ENCODE peak calls at places on chromosome 15, in five cellular contexts. I, G, O, P and K are unnamed samples.
A peak's percentile ranks its signal among the peaks of the same experiment; 100 is the strongest.

GRCh38 chr15:78398076-78398825 is 39.8 kb upstream of the IREB2 start:
- DNase-seq in I (no peak), G (no peak), O (no peak), P (no peak), K (no peak)

GRCh38 chr15:65551183-65551582 is 20.9 kb downstream of the HACD3 start:
- DNase-seq in I (no peak), G (no peak), O (no peak), P (no peak), K (no peak)

GRCh38 chr15:59303641-59304433 is 68.8 kb downstream of the MYO1E start:
- DNase-seq in I (no peak), G (no peak), O (no peak), P (no peak), K (no peak)

GRCh38 chr15:30990036-30990435 is 1.4 kb downstream of the MTMR10 start:
- DNase-seq in I (no peak), G (no peak), O (no peak), P (no peak), K (no peak)

GRCh38 chr15:65339926-65340325 is 35.4 kb downstream of the RNU5B-1 start:
- DNase-seq in I (no peak), G (no peak), O (no peak), P (peak; percentile 60), K (no peak)

GRCh38 chr15:80996247-80996646 is 4.5 kb upstream of the TLNRD1 start:
- DNase-seq in I (no peak), G (no peak), O (no peak), P (no peak), K (no peak)

GRCh38 chr15:75577401-75578205 is 1.5 kb downstream of the PTPN9 start:
- DNase-seq in I (no peak), G (no peak), O (no peak), P (no peak), K (no peak)

GRCh38 chr15:35439291-35439690 is 106.7 kb downstream of the DPH6 start:
- DNase-seq in I (no peak), G (peak; percentile 80), O (no peak), P (no peak), K (no peak)

GRCh38 chr15:45441036-45441435 is 62.7 kb upstream of the GATM start:
- DNase-seq in I (no peak), G (no peak), O (no peak), P (no peak), K (no peak)

GRCh38 chr15:27183182-27183581 is 212.2 kb downstream of the GABRG3 start:
- DNase-seq in I (no peak), G (no peak), O (no peak), P (no peak), K (no peak)

GRCh38 chr15:83206971-83207621 is 527 bp downstream of the HDGFL3 start:
- DNase-seq in I (peak; percentile 51), G (no peak), O (peak; percentile 14), P (peak; percentile 61), K (no peak)

GRCh38 chr15:79673416-79674123 is 223.2 kb downstream of the MTHFS start:
- DNase-seq in I (no peak), G (peak; percentile 27), O (no peak), P (peak; percentile 24), K (no peak)

GRCh38 chr15:63763476-63764123 is 70.1 kb downstream of the HERC1 start:
- DNase-seq in I (no peak), G (no peak), O (no peak), P (no peak), K (peak; percentile 35)

GRCh38 chr15:43094416-43095039 is 11.3 kb downstream of the UBR1 start:
- DNase-seq in I (no peak), G (no peak), O (no peak), P (no peak), K (no peak)

GRCh38 chr15:90037961-90038633 is 37.0 kb downstream of the ZNF710 start:
- DNase-seq in I (no peak), G (no peak), O (no peak), P (no peak), K (peak; percentile 53)

GRCh38 chr15:63354771-63355650 is 26.6 kb downstream of the CA12 start:
- DNase-seq in I (no peak), G (no peak), O (no peak), P (no peak), K (no peak)

GRCh38 chr15:83155937-83156336 is 48.5 kb downstream of the TM6SF1 start:
- DNase-seq in I (no peak), G (no peak), O (no peak), P (peak; percentile 8), K (no peak)

GRCh38 chr15:26686547-26687187 is 86.2 kb downstream of the GABRB3 start:
- DNase-seq in I (no peak), G (no peak), O (no peak), P (no peak), K (no peak)

GRCh38 chr15:53110999-53111398 is 320.9 kb upstream of the ONECUT1 start:
- DNase-seq in I (no peak), G (no peak), O (no peak), P (peak; percentile 32), K (no peak)

GRCh38 chr15:81176291-81176893 is 20.3 kb upstream of the IL16 start:
- DNase-seq in I (no peak), G (no peak), O (no peak), P (no peak), K (no peak)

GRCh38 chr15:51751687-51752683 is 588 bp downstream of the TMOD2 start:
- DNase-seq in I (peak; percentile 36), G (no peak), O (no peak), P (peak; percentile 53), K (no peak)

GRCh38 chr15:26126070-26126469 is 262.9 kb upstream of the ATP10A start:
- DNase-seq in I (no peak), G (no peak), O (no peak), P (no peak), K (no peak)

GRCh38 chr15:85636351-85636750 is 158.4 kb downstream of the KLHL25 start:
- DNase-seq in I (no peak), G (no peak), O (no peak), P (no peak), K (no peak)

GRCh38 chr15:76930831-76931396 is 635 bp upstream of the RCN2 start:
- DNase-seq in I (no peak), G (no peak), O (no peak), P (no peak), K (no peak)

GRCh38 chr15:101181349-101181748 is 70.5 kb downstream of the CHSY1 start:
- DNase-seq in I (no peak), G (no peak), O (no peak), P (no peak), K (no peak)

GRCh38 chr15:25186411-25186810 is 231.6 kb downstream of the SNRPN start:
- DNase-seq in I (no peak), G (no peak), O (no peak), P (no peak), K (no peak)

GRCh38 chr15:36896949-36897348 is 203.4 kb downstream of the MEIS2 start:
- DNase-seq in I (no peak), G (no peak), O (no peak), P (no peak), K (no peak)

GRCh38 chr15:47788685-47789084 is 71.4 kb downstream of the SEMA6D start:
- DNase-seq in I (no peak), G (no peak), O (no peak), P (no peak), K (no peak)

GRCh38 chr15:36506733-36507356 is 72.6 kb upstream of the CDIN1 start:
- DNase-seq in I (no peak), G (no peak), O (no peak), P (no peak), K (no peak)

GRCh38 chr15:90991587-90992285 is 2.6 kb downstream of the PRC1 start:
- DNase-seq in I (no peak), G (no peak), O (no peak), P (no peak), K (no peak)

GRCh38 chr15:60390931-60391501 is 6.8 kb downstream of the ANXA2 start:
- DNase-seq in I (no peak), G (no peak), O (no peak), P (peak; percentile 56), K (no peak)

GRCh38 chr15:90087454-90088154 is 14.7 kb downstream of the IDH2 start:
- DNase-seq in I (no peak), G (no peak), O (no peak), P (peak; percentile 80), K (peak; percentile 48)

GRCh38 chr15:23860290-23860751 is 173.2 kb upstream of the NDN start:
- DNase-seq in I (peak; percentile 47), G (no peak), O (no peak), P (peak; percentile 62), K (no peak)

GRCh38 chr15:85407421-85408269 is 27.2 kb downstream of the AKAP13 start:
- DNase-seq in I (no peak), G (peak; percentile 61), O (no peak), P (no peak), K (peak; percentile 37)

GRCh38 chr15:65796610-65797012 is 4.5 kb upstream of the DENND4A start:
- DNase-seq in I (no peak), G (peak; percentile 34), O (no peak), P (no peak), K (no peak)

GRCh38 chr15:78000089-78000926 is 77.2 kb downstream of the TBC1D2B start:
- DNase-seq in I (peak; percentile 61), G (no peak), O (peak; percentile 35), P (peak; percentile 94), K (peak; percentile 77)

GRCh38 chr15:88747626-88748025 is 55.6 kb upstream of the ACAN start:
- DNase-seq in I (no peak), G (no peak), O (no peak), P (no peak), K (no peak)

GRCh38 chr15:48868018-48868417 is 9.9 kb upstream of the EID1 start:
- DNase-seq in I (no peak), G (no peak), O (no peak), P (no peak), K (no peak)

GRCh38 chr15:48102167-48102566 is 18.6 kb upstream of the SLC24A5 start:
- DNase-seq in I (no peak), G (no peak), O (no peak), P (no peak), K (no peak)